ENCODE peak calls at places on chromosomes 11 and 22, in nine cellular contexts. K is mesendoderm; F is tibial artery; J is prostate gland; E is stomach; X is suprapubic skin; B is K562; R is left ventricle myocardium inferior; G is CD8-positive, alpha-beta memory T cell. N is an unnamed sample.
A peak's percentile ranks its signal among the peaks of the same experiment; 100 is the strongest.

GRCh38 chr11:83816572-83817187 is 530.5 kb upstream of the CCDC90B start:
- DNase-seq in F (no peak), E (no peak), X (no peak), K (no peak), R (no peak), G (no peak), J (no peak), B (peak; percentile 15), N (no peak)

GRCh38 chr11:60919320-60919719 is 4.9 kb upstream of the TMEM132A start:
- DNase-seq in X (no peak), F (no peak), R (no peak), J (no peak), E (no peak), G (no peak), K (no peak), B (no peak), N (no peak)

GRCh38 chr11:116792144-116792868 is 627 bp upstream of the APOA5 start:
- DNase-seq in R (no peak), E (no peak), G (no peak), X (no peak), J (no peak), F (no peak), K (no peak), B (no peak), N (no peak)

GRCh38 chr11:121465709-121466062 is 12.9 kb upstream of the SORL1-AS1 start:
- DNase-seq in X (no peak), R (no peak), B (no peak), K (no peak), G (no peak), J (no peak), E (no peak), F (no peak), N (no peak)

GRCh38 chr11:70410276-70410675 is 11.9 kb downstream of the CTTN start:
- DNase-seq in J (no peak), F (no peak), R (peak; percentile 87), B (no peak), X (no peak), G (no peak), K (no peak), E (no peak), N (no peak)

GRCh38 chr11:91104237-91104636 is 881.4 kb upstream of the CHORDC1 start:
- DNase-seq in G (no peak), R (no peak), F (no peak), X (no peak), J (no peak), B (no peak), K (peak; percentile 31), E (no peak), N (no peak)

GRCh38 chr11:84437129-84438123 is 1151.3 kb upstream of the CCDC90B start:
- DNase-seq in B (no peak), X (peak; percentile 69), K (peak; percentile 94), F (no peak), E (peak; percentile 53), J (peak; percentile 43), R (no peak), G (no peak), N (no peak)

GRCh38 chr11:132158696-132159095 is 788.3 kb downstream of the NTM start:
- DNase-seq in G (no peak), X (no peak), R (no peak), J (no peak), E (no peak), B (no peak), K (no peak), F (no peak), N (no peak)

GRCh38 chr11:82229346-82229745 is 504.3 kb downstream of the FAM181B start:
- DNase-seq in G (no peak), F (no peak), J (no peak), B (no peak), R (no peak), X (no peak), E (no peak), K (peak; percentile 53), N (no peak)

GRCh38 chr11:98601181-98601773 is 419.5 kb upstream of the CNTN5 start:
- DNase-seq in K (no peak), E (no peak), J (no peak), F (no peak), B (no peak), R (no peak), G (no peak), X (no peak), N (no peak)

GRCh38 chr11:14112721-14113120 is 150.2 kb downstream of the SPON1 start:
- DNase-seq in K (no peak), G (no peak), F (no peak), J (no peak), X (no peak), E (no peak), R (no peak), B (no peak), N (no peak)

GRCh38 chr11:121575250-121575962 is 122.6 kb upstream of the SORL1-AS1 start:
- DNase-seq in K (no peak), E (peak; percentile 32), B (no peak), R (peak; percentile 58), X (no peak), G (no peak), J (no peak), F (peak; percentile 73), N (peak; percentile 34)

GRCh38 chr11:120516461-120517389 is 5.2 kb downstream of the GRIK4 start:
- DNase-seq in X (no peak), F (no peak), K (peak; percentile 53), E (no peak), G (no peak), R (no peak), B (no peak), J (no peak), N (peak; percentile 47)

DNA sequence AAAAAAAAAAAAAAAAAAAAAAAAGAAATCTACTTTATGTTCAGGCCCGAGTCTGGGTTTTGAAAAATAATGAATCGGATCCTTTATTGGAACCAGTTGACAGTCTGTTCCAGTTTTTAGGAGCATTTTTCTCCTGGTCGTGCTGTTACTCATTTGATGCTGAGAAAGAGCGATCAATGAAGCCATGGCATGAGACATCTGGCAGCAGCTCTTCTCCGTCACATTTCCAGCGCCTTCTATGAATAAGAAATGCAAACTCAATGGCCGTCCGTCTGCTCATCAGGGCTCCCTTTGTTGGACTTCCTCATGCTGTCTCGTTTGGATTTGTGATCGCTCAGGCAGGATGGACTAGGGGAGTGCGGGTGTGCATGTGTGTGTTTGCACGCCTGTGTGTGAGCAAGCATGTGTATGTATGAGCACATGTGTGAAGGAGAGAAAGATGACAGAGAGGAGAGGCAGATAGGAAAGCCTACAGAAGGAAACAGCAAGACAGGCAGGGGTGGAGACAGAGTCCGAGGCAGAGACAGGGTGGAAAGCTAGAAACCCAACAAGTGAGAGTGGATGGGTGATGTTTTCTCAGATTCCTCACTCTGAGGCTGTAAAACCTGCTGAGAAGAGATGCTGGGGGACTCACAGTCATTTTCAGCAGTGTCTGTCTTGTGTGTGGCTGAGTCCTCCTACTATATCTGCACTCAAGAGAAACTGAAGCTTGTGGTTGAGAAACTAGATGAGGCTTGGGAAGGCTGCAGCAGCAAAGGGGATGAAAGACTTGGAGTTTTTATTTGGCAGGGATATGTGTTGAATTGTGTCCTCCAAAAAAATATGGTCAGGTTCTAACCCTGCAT is 56.0 kb upstream of the CLMP start:
- DNase-seq in G (no peak), X (no peak), J (no peak), R (no peak), K (no peak), B (no peak), F (no peak), E (no peak), N (no peak)
- H3K27ac ChIP-seq in G (no peak overlapping the region), X (no peak overlapping the region), J (no peak overlapping the region), R (no peak overlapping the region), K (no peak overlapping the region), B (no peak overlapping the region), F (no peak overlapping the region), E (peak overlapping the region; percentile 39), N (peak overlapping the region; percentile 19)

GRCh38 chr11:61961570-61962212 is 5.7 kb downstream of the FTH1 start:
- DNase-seq in F (peak; percentile 61), K (no peak), B (no peak), X (peak; percentile 86), J (no peak), R (peak; percentile 78), G (no peak), E (peak; percentile 67), N (no peak)
- H3K27ac ChIP-seq in F (peak overlapping the region; percentile 15), K (no peak overlapping the region), B (no peak overlapping the region), X (peak overlapping the region; percentile 61), J (peak overlapping the region; percentile 6), R (peak overlapping the region; percentile 100), G (no peak overlapping the region), E (peak overlapping the region; percentile 100), N (peak overlapping the region; percentile 100)

DNA sequence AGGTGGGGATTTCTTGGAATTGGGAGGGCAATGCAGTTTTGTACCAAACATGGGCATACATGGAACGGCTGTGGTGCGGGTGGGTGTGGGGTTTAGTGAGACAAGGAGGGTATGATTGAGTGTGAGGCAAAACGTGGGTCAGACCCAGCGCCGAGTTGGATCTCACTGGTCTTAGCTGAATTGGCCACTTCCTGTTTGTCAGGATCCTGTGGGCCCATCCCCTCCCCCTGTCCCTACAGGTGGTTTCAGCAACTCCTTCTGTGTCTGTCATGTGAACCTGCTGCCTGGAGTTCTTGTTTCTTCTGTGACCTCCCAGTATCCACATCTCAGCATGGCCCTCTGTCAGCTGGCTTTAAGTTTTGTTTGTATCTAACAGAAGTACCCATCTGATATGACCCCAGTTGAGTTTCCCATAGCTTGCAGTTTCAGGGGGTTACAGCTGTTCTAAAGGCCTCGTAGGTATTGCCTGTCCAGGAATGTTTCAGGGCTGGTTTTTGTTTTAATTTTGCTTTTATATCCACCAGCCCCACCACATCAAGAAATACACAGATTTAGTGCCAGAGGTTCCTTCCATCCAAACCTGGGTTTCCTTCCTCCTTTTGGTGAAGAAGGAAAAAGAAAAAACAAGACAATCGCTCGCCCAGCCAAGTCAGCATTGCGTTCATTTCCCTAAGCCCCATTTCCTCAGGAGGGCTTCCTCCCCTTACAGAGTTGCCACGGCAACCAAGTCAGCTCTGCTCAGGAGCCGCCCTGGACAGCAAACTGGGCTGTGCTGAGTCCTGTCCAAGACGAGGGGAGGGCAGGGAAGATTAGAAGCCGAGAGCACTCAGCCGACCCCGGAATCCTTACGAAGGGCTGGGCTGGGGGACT is 6.1 kb downstream of the APOL1 start:
- DNase-seq in G (no peak), B (no peak), J (no peak), R (peak; percentile 34), E (no peak), X (no peak), F (no peak), K (peak; percentile 84), N (peak; percentile 54)
- H3K27ac ChIP-seq in G (peak overlapping the region; percentile 27), B (peak overlapping the region; percentile 82), J (peak overlapping the region; percentile 33), R (peak overlapping the region; percentile 76), E (peak overlapping the region; percentile 65), X (peak overlapping the region; percentile 11), F (no peak overlapping the region), K (peak overlapping the region; percentile 15), N (peak overlapping the region; percentile 83)

GRCh38 chr11:562046-562645 is 1.4 kb downstream of the RASSF7 start:
- DNase-seq in J (no peak), B (no peak), E (no peak), G (peak; percentile 51), X (no peak), R (no peak), F (no peak), K (no peak), N (no peak)

GRCh38 chr11:561148-562003 is 606 bp downstream of the RASSF7 start:
- DNase-seq in B (peak; percentile 51), E (peak; percentile 89), J (no peak), F (no peak), X (no peak), G (peak; percentile 63), R (no peak), K (peak; percentile 37), N (no peak)

GRCh38 chr11:559020-559620 is 1.4 kb downstream of the LMNTD2 start:
- DNase-seq in R (no peak), E (no peak), X (no peak), B (no peak), F (no peak), J (no peak), G (peak; percentile 65), K (no peak), N (no peak)

GRCh38 chr11:559712-560304 is 730 bp downstream of the LMNTD2 start:
- DNase-seq in B (no peak), K (peak; percentile 63), G (peak; percentile 57), R (no peak), X (no peak), F (no peak), J (no peak), E (peak; percentile 61), N (no peak)

GRCh38 chr11:560305-561147 is at the start of the genes LMNTD2 and RASSF7:
- DNase-seq in R (peak; percentile 92), B (peak; percentile 98), X (peak; percentile 95), K (peak; percentile 93), J (peak; percentile 95), F (peak; percentile 85), G (peak; percentile 96), E (peak; percentile 95), N (peak; percentile 92)
- H3K27ac ChIP-seq in R (peak within 1 kb of the TSS; percentile 64), B (peak within 1 kb of the TSS; percentile 89), X (peak within 1 kb of the TSS; percentile 89), K (peak within 1 kb of the TSS; percentile 63), J (peak within 1 kb of the TSS; percentile 87), F (peak within 1 kb of the TSS; percentile 25), G (peak within 1 kb of the TSS; percentile 74), E (peak within 1 kb of the TSS; percentile 90), N (peak within 1 kb of the TSS; percentile 89)

N was measured in breast epithelium.